ENCODE peak calls at places on chromosomes 1 and 21, in four cellular contexts. A is H9, Y is IMR-90, U is mesendoderm. B is an unnamed sample. For H3K27me3, the result is how much of the 10 kb centered on the place peaks cover.

GRCh38 chr1:226986496-226987178 is 46.5 kb downstream of the COQ8A start:
- DNase-seq in A (peak), Y (no peak), U (no peak), B (no peak)

GRCh38 chr1:104073463-104073902 is 323.8 kb downstream of the AMY1C start:
- DNase-seq in A (peak), Y (no peak), U (no peak), B (no peak)

GRCh38 chr1:13964768-13965167 is 264.8 kb downstream of the PRDM2 start:
- DNase-seq in A (no peak), Y (no peak), U (no peak), B (no peak)

GRCh38 chr1:109740615-109741373 is at the start of gene GSTM3:
- DNase-seq in A (peak), Y (no peak), U (peak), B (no peak)

GRCh38 chr1:94854458-94855306 is 34.5 kb downstream of the SLC44A3 start:
- DNase-seq in A (peak), Y (peak), U (peak), B (peak)

GRCh38 chr1:45306319-45306718 is 20.4 kb upstream of the HPDL start:
- DNase-seq in A (no peak), Y (peak), U (no peak), B (no peak)

GRCh38 chr21:36437745-36438128 is 42.2 kb downstream of the CLDN14 start:
- DNase-seq in A (no peak), Y (peak), U (no peak), B (no peak)

GRCh38 chr1:38026592-38027200 is 14.2 kb downstream of the UTP11 start:
- DNase-seq in A (peak), Y (peak), U (peak), B (no peak)

GRCh38 chr1:111219466-111220286 is 7.8 kb upstream of the CHI3L2 start:
- DNase-seq in A (no peak), Y (no peak), U (peak), B (no peak)

GRCh38 chr1:18882511-18882910 is 19.8 kb downstream of the ALDH4A1 start:
- DNase-seq in A (no peak), Y (peak), U (no peak), B (no peak)

GRCh38 chr21:32096411-32096810 is 182.4 kb downstream of the MIS18A start:
- DNase-seq in A (peak), Y (no peak), U (peak), B (peak)

GRCh38 chr1:87642581-87643129 is 314.0 kb downstream of the LMO4 start:
- DNase-seq in A (no peak), Y (peak), U (peak), B (no peak)

GRCh38 chr1:3809680-3810079 is 13.4 kb upstream of the LRRC47 start:
- DNase-seq in A (no peak), Y (no peak), U (no peak), B (no peak)

GRCh38 chr1:166947398-166948043 is 27.8 kb downstream of the ILDR2 start:
- DNase-seq in A (peak), Y (peak), U (peak), B (no peak)

GRCh38 chr1:89887270-89887669 is 66.4 kb downstream of the LRRC8D start:
- DNase-seq in A (no peak), Y (peak), U (no peak), B (no peak)

GRCh38 chr1:180953791-180954721 is 41.4 kb downstream of the KIAA1614 start:
- DNase-seq in A (no peak), Y (peak), U (no peak), B (no peak)

GRCh38 chr21:42574234-42575027 is 60.8 kb downstream of the SLC37A1 start:
- DNase-seq in A (no peak), Y (peak), U (no peak), B (no peak)

GRCh38 chr1:168752171-168752570 is 23.2 kb upstream of the DPT start:
- DNase-seq in A (no peak), Y (no peak), U (no peak), B (no peak)

GRCh38 chr1:221602866-221603265 is 139.0 kb downstream of the DUSP10 start:
- DNase-seq in A (no peak), Y (peak), U (no peak), B (no peak)

GRCh38 chr21:24298040-24298439 is 1309.2 kb downstream of the MRPL39 start:
- DNase-seq in A (no peak), Y (no peak), U (no peak), B (no peak)

GRCh38 chr1:175152006-175152652 is 40.4 kb downstream of the KIAA0040 start:
- DNase-seq in A (peak), Y (peak), U (peak), B (no peak)

GRCh38 chr1:109626682-109627408 is 7.2 kb downstream of the AMPD2 start:
- DNase-seq in A (no peak), Y (no peak), U (no peak), B (no peak)

GRCh38 chr1:77776007-77776725 is 3.3 kb upstream of the MIGA1 start:
- DNase-seq in A (no peak), Y (peak), U (no peak), B (no peak)

GRCh38 chr1:154607748-154608521 is at the start of gene ADAR:
- DNase-seq in A (peak), Y (peak), U (peak), B (peak)

GRCh38 chr1:8598060-8598724 is 219.2 kb downstream of the RERE start:
- DNase-seq in A (no peak), Y (peak), U (peak), B (no peak)

GRCh38 chr21:21612446-21612845 is 614.2 kb downstream of the NCAM2 start:
- DNase-seq in A (peak), Y (peak), U (peak), B (peak)

GRCh38 chr21:46048926-46049889 is 48.7 kb upstream of the COL6A2 start:
- DNase-seq in A (peak), Y (peak), U (peak), B (peak)

GRCh38 chr1:10939654-10940450 is 72.6 kb upstream of the TARDBP start:
- DNase-seq in A (no peak), Y (peak), U (no peak), B (no peak)

GRCh38 chr1:150176593-150176992 is 26.9 kb downstream of the PLEKHO1 start:
- DNase-seq in A (no peak), Y (no peak), U (no peak), B (no peak)

GRCh38 chr1:218620956-218621355 is 275.8 kb downstream of the TGFB2 start:
- DNase-seq in A (no peak), Y (peak), U (no peak), B (no peak)

GRCh38 chr1:111736548-111737215 is 2.5 kb downstream of the INKA2 start:
- DNase-seq in A (no peak), Y (peak), U (no peak), B (peak)

GRCh38 chr1:86858524-86859261 is 55.2 kb downstream of the SELENOF start:
- DNase-seq in A (no peak), Y (no peak), U (no peak), B (no peak)

GRCh38 chr21:37281993-37282392 is 14.9 kb upstream of the VPS26C start:
- DNase-seq in A (no peak), Y (no peak), U (no peak), B (no peak)

GRCh38 chr1:96934282-96934681 is 212.7 kb downstream of the PTBP2 start:
- DNase-seq in A (no peak), Y (no peak), U (peak), B (no peak)

GRCh38 chr1:240706150-240706904 is 94.4 kb upstream of the GREM2 start:
- DNase-seq in A (no peak), Y (peak), U (no peak), B (no peak)

GRCh38 chr1:183693521-183693920 is 40.4 kb upstream of the APOBEC4 start:
- DNase-seq in A (no peak), Y (no peak), U (no peak), B (no peak)

GRCh38 chr21:46092026-46092764 is 5.7 kb upstream of the COL6A2 start:
- DNase-seq in A (no peak), Y (peak), U (no peak), B (no peak)

GRCh38 chr1:94265931-94266330 is 28.5 kb upstream of the ARHGAP29 start:
- DNase-seq in A (no peak), Y (peak), U (no peak), B (no peak)

GRCh38 chr1:36722871-36723270 is 240.2 kb upstream of the CSF3R start:
- DNase-seq in A (no peak), Y (no peak), U (no peak), B (no peak)

GRCh38 chr1:24841593-24841992 is 88.5 kb downstream of the RUNX3 start:
- DNase-seq in A (no peak), Y (no peak), U (no peak), B (no peak)
- H3K56ac ChIP-seq in A (no peak), Y (no peak), U (no peak), B (no peak)

GRCh38 chr1:1143636-1144035 is 27.7 kb upstream of the C1orf159 start:
- DNase-seq in A (no peak), Y (no peak), U (no peak), B (no peak)

GRCh38 chr1:1144843-1145546 is 28.7 kb upstream of the TTLL10 start:
- DNase-seq in A (no peak), Y (no peak), U (no peak), B (no peak)

GRCh38 chr1:1142844-1143243 is 27.0 kb upstream of the C1orf159 start:
- DNase-seq in A (no peak), Y (no peak), U (no peak), B (no peak)

GRCh38 chr1:1145547-1145914 is 28.1 kb upstream of the TTLL10 start:
- DNase-seq in A (no peak), Y (no peak), U (no peak), B (no peak)

GRCh38 chr1:1144122-1144842 is 28.4 kb upstream of the C1orf159 start:
- DNase-seq in A (peak), Y (no peak), U (no peak), B (no peak)
- H2AK5ac ChIP-seq in A (no peak), Y (no peak), U (no peak), B (no peak)

GRCh38 chr1:16148329-16149092 is 7.4 kb downstream of the EPHA2 start:
- DNase-seq in A (no peak), Y (no peak), U (no peak), B (no peak)
- H3K27me3 ChIP-seq in A (under half), Y (under half), U (under half), B (under half)

GRCh38 chr1:48793863-48794262 is 17.2 kb upstream of the BEND5 start:
- DNase-seq in A (no peak), Y (no peak), U (no peak), B (no peak)
- H3K56ac ChIP-seq in A (no peak), Y (no peak), U (no peak), B (no peak)

GRCh38 chr1:2206813-2207488 is 12.4 kb upstream of the FAAP20 start:
- DNase-seq in A (no peak), Y (no peak), U (no peak), B (no peak)

GRCh38 chr1:2210786-2211185 is 16.2 kb upstream of the FAAP20 start:
- DNase-seq in A (no peak), Y (no peak), U (no peak), B (peak)

GRCh38 chr1:2209400-2210083 is 15.0 kb upstream of the FAAP20 start:
- DNase-seq in A (no peak), Y (no peak), U (no peak), B (no peak)

GRCh38 chr1:2210084-2210653 is 15.6 kb upstream of the FAAP20 start:
- DNase-seq in A (no peak), Y (no peak), U (no peak), B (peak)

GRCh38 chr1:2208309-2209239 is 14.0 kb upstream of the FAAP20 start:
- DNase-seq in A (no peak), Y (peak), U (no peak), B (no peak)
- H2AK5ac ChIP-seq in A (no peak), Y (peak), U (no peak), B (no peak)

GRCh38 chr1:156926175-156926574 is 5.7 kb downstream of the LRRC71 start:
- DNase-seq in A (no peak), Y (peak), U (peak), B (no peak)
- H3K27me3 ChIP-seq in A (half or more), Y (half or more), U (under half), B (half or more)

GRCh38 chr1:182236651-182237077 is 154.9 kb downstream of the GLUL start:
- DNase-seq in A (no peak), Y (no peak), U (no peak), B (no peak)
- H3K56ac ChIP-seq in A (no peak), Y (no peak), U (no peak), B (no peak)

DNA sequence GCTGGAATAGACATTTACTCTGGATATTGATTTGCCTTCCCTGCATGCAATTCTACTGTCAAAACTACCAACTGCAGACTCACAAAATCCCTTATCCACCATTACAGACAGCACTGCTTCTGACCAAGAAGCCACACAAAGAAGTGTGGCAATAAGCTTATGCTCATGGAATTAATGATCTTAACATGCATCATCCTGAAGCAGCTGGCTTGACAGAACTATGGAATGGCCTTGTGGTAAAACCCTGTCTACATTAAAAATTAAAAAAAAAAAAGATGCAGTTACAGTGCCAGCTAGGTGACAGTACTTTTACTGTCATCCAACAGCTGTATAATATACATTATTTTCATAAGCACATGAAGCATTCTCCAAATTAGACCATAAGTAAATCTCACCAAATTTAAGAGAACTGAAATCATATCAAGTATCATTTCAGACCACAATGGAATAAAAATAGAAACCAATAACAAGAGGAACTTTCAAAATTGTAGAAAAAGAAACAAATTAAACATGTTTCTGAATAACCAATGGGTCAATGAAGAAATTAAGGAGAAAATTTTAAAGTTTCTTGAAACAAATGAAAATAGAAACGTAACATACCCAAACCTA is 70.7 kb downstream of the SCMH1 start:
- DNase-seq in A (no peak), Y (no peak), U (no peak), B (no peak)
- H2AK5ac ChIP-seq in A (no peak), Y (no peak), U (no peak), B (no peak)

GRCh38 chr21:44712203-44713028 is 1.0 kb upstream of the TSPEAR start:
- DNase-seq in A (peak), Y (no peak), U (no peak), B (peak)
- H3K27me3 ChIP-seq in A (under half), Y (half or more), U (under half), B (half or more)

GRCh38 chr1:113012149-113012548 is 56.2 kb upstream of the SLC16A1 start:
- DNase-seq in A (no peak), Y (no peak), U (no peak), B (no peak)
- H3K56ac ChIP-seq in A (no peak), Y (no peak), U (no peak), B (no peak)

B was measured in H1.